ENCODE peak calls at places on chromosome 21, in seven cellular contexts. Y is B cell, L is progenitor cell of endocrine pancreas, F is kidney epithelial cell, H is BE2C, A is fibroblast of mammary gland, W is mammary epithelial cell. K is an unnamed sample.

GRCh38 chr21:21230672-21231071 is 232.5 kb downstream of the NCAM2 start:
- DNase-seq in F (no peak), L (no peak), Y (no peak), A (peak), W (no peak), H (no peak), K (no peak)

GRCh38 chr21:29130234-29130993 is at the start of gene MAP3K7CL:
- DNase-seq in W (peak), F (peak), Y (no peak), A (peak), L (no peak), H (no peak), K (peak)

GRCh38 chr21:26267389-26267788 is 96.8 kb upstream of the APP start:
- DNase-seq in A (no peak), F (no peak), H (no peak), Y (no peak), L (no peak), W (no peak), K (no peak)

GRCh38 chr21:18041012-18041411 is 203.6 kb upstream of the CHODL start:
- DNase-seq in W (no peak), F (no peak), L (no peak), Y (no peak), H (peak), A (peak), K (no peak)

GRCh38 chr21:32562426-32562825 is 22.9 kb downstream of the TCP10L start:
- DNase-seq in Y (no peak), W (no peak), F (peak), L (no peak), H (peak), A (peak), K (no peak)

GRCh38 chr21:32319012-32319411 is 20.4 kb downstream of the MRAP start:
- DNase-seq in W (no peak), A (no peak), Y (no peak), F (no peak), H (no peak), L (no peak), K (no peak)

GRCh38 chr21:41482321-41482720 is 25.6 kb downstream of the TMPRSS2 start:
- DNase-seq in W (peak), Y (no peak), H (no peak), F (no peak), A (peak), L (no peak), K (no peak)

GRCh38 chr21:29718081-29718815 is 221.5 kb downstream of the GRIK1 start:
- DNase-seq in W (peak), A (peak), F (no peak), H (no peak), Y (no peak), L (no peak), K (no peak)

GRCh38 chr21:29145837-29146453 is 15.5 kb downstream of the MAP3K7CL start:
- DNase-seq in H (no peak), F (no peak), W (peak), L (no peak), Y (no peak), A (peak), K (no peak)

GRCh38 chr21:41369105-41369914 is 7.5 kb downstream of the MX2 start:
- DNase-seq in Y (peak), A (peak), H (no peak), F (no peak), L (no peak), W (no peak), K (peak)

GRCh38 chr21:33028759-33029511 is 3.2 kb downstream of the OLIG2 start:
- DNase-seq in F (no peak), H (no peak), Y (peak), L (no peak), W (no peak), A (no peak), K (peak)

GRCh38 chr21:45894107-45894810 is 87.3 kb upstream of the COL6A1 start:
- DNase-seq in H (peak), F (no peak), A (peak), L (no peak), W (no peak), Y (no peak), K (peak)

GRCh38 chr21:32412998-32413504 is 545 bp downstream of the EVA1C start:
- DNase-seq in W (no peak), Y (no peak), A (no peak), F (no peak), H (no peak), L (no peak), K (peak)

GRCh38 chr21:22019766-22020165 is 1021.6 kb downstream of the NCAM2 start:
- DNase-seq in F (no peak), H (no peak), Y (no peak), A (no peak), W (no peak), L (no peak), K (no peak)

GRCh38 chr21:26153758-26154157 is 16.8 kb downstream of the APP start:
- DNase-seq in F (no peak), H (no peak), A (no peak), Y (no peak), W (no peak), L (no peak), K (no peak)

GRCh38 chr21:20999567-21000169 is 1.5 kb downstream of the NCAM2 start:
- DNase-seq in W (peak), A (peak), Y (peak), H (peak), F (no peak), L (no peak), K (peak)

GRCh38 chr21:28783641-28784185 is 209.0 kb downstream of the LTN1 start:
- DNase-seq in Y (no peak), A (no peak), L (no peak), H (no peak), W (no peak), F (no peak), K (no peak)

GRCh38 chr21:42654179-42654912 is 925 bp downstream of the PDE9A start:
- DNase-seq in Y (peak), W (peak), L (peak), F (no peak), H (no peak), A (no peak), K (no peak)

GRCh38 chr21:42651515-42652401 is 1.7 kb upstream of the PDE9A start:
- DNase-seq in L (no peak), Y (no peak), W (no peak), F (no peak), H (no peak), A (no peak), K (peak)

GRCh38 chr21:42650441-42651421 is 2.7 kb upstream of the PDE9A start:
- DNase-seq in A (no peak), Y (no peak), W (no peak), L (no peak), F (no peak), H (no peak), K (peak)

GRCh38 chr21:42653492-42654061 is at the start of gene PDE9A:
- DNase-seq in F (no peak), W (no peak), H (peak), A (no peak), Y (peak), L (peak), K (peak)

DNA sequence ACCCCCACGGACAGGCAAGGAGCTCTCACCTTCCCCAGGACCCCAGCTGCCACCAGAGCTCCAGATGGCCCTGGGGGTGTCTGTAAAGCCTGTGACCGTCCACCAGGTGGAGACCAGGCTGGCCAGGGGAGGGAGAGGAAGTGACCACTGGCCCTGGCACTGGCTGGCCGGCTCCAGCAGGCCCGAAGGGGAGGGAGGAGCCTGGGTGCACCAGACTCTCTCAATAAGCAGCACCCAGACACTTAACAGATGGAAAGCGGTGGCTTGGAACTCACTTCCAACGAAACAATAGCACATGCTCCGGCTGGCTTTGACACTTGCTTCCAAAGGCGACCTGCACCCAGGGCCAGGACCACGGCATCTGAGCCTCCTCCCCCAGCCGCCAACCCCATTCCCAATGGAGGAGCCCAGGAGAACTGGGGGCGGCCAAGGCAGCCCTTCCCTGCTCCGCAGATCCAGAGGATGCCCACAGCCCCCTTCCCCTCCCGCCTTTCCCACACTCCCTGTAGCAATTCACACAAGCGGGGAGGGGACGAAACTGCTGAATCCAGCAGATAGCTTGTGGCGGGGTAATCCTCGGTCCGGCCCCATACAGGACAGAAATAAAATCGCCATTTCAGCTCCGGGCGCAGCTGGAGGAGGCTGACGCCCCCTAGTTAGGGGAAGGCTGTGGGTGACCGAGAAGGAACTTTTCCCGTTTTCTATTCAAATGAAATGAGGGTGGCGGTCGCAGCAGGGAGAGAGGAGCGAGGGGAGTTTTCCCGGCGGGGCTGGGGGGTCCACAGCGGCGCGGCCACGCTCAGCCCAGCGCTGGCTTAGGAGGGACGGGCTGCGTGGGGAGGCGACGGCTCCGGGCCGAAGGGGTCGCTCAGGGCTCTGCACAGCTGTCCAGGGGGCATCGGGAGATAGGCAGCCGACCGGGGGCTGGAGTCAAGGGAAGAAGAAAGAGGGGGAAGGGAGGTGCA is 612 bp upstream of the PDE9A start:
- DNase-seq in Y (no peak), L (peak), W (peak), H (peak), F (no peak), A (peak), K (peak)
- TF ChIP-seq CTCF in Y (no peak), L (peak), W (peak), H (peak), F (peak), A (peak), K (peak)

DNA sequence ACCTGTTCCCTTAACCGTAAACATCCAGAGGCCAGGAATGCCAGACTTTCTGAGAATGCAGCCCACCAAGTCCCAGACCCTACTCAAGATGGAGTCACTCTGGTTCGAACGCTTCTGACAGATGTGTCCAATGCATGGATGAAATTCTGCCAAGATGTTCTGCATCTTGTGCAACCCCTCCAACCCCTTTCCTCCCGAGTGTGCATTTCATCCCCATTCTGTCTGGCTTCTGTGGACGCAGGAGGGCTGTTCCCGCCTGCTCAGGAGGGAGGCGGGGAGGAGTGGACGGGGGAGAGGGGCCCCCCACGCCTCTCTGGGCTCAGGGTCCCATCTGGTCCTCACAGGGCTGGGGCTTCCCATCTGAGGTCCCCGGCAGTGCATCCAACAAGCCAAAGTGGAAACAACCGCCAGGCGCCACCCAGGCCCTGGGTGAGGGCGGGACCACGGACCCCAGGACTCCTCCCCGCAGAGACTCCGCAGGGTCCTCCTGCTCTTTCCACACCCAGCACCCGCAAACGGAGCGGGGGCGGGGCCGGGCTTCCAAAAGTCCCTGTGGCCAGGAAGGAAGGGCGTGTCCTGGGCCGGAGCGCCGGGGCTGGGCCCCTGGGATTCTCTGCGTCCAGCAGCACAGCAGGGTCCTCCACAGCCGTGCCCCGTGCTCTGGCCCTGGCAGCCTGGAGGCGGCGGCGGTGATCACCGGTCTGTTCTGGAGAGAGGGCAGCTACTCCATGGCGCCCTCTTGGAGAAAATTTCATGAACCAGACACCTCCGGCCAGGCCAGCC is 27.7 kb upstream of the SUMO3 start:
- DNase-seq in F (no peak), L (peak), W (no peak), H (peak), A (peak), Y (peak), K (peak)
- TF ChIP-seq CTCF in F (peak), L (peak), W (peak), H (peak), A (peak), Y (peak), K (no peak)

DNA sequence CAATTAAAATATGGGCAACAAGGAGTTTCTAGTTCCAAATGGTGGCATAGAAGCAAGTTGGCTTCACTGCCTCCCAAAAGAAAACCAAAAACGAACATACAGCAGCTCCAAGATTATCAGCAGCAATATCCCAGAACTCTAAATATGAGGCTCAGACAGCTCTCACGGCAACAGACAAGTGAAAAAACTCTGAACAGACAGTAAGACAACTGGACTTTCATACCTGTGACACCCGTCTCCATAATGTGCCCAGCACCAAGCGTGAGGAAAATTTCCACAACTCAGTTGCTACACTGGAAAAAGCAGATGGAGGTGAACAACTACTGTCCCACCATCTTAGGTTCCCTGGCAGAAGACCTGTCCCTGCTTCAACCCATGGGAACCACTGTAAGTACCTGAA is 39.9 kb downstream of the HSF2BP start:
- DNase-seq in W (no peak), F (no peak), H (no peak), Y (no peak), L (no peak), A (no peak), K (no peak)
- TF ChIP-seq CTCF in W (no peak), F (no peak), H (no peak), Y (no peak), L (no peak), A (no peak), K (no peak)

GRCh38 chr21:37915516-37915915 is 741 bp downstream of the KCNJ6 start:
- DNase-seq in W (peak), L (no peak), A (no peak), H (no peak), F (no peak), Y (no peak), K (peak)

GRCh38 chr21:37917612-37918011 is 1.4 kb upstream of the KCNJ6 start:
- DNase-seq in L (no peak), A (peak), W (peak), F (no peak), H (no peak), Y (no peak), K (no peak)

GRCh38 chr21:37916795-37917142 is 512 bp upstream of the KCNJ6 start:
- DNase-seq in A (no peak), H (peak), F (no peak), L (peak), W (no peak), Y (no peak), K (peak)

GRCh38 chr21:37914211-37914900 is 1.9 kb downstream of the KCNJ6 start:
- DNase-seq in W (peak), F (no peak), A (no peak), L (peak), H (no peak), Y (no peak), K (peak)

DNA sequence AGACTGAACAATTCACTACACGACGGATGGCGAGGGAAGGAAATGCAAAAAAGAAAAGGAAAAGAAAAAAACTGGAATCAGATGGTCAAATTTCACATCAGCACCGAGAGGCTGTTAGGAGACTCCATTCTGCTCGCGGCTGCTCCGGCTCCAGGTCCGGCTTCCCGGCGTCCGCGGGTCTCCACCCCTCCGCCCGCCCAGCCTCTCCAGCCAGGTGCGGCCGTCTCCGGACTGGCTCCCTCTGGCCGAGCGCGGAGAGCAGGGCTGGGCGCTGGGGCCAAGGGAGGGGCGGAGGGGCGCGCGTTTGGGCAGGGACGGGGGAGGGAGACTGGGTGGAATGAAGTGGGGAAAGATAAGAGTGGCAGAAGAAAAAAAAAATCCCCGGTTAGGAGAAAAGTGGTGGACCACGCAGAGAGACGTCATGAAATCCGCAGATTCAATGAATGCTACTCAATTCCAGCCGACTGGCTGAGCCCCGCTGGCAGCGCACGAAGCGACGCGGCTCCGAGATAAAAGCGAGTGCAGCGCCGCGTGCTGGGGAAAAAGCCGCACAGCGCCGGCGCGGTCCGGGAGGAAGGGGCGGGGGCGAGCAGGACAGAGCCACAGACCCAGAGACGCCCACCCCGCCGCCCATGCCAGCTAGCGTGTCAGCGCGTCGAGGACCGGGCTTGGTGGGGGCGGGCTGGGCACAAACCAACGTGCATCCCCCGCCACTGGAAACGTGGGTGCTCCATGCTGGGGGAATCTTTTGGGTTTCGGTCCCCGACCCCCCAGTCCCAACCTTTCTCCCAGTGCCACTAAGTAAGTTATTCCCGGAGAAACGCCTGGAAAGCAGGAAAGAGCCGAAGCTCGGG is at the start of gene KCNJ6:
- DNase-seq in L (peak), W (peak), Y (no peak), H (peak), F (no peak), A (peak), K (peak)
- TF ChIP-seq CTCF in L (peak), W (no peak), Y (no peak), H (peak), F (peak), A (peak), K (peak)

DNA sequence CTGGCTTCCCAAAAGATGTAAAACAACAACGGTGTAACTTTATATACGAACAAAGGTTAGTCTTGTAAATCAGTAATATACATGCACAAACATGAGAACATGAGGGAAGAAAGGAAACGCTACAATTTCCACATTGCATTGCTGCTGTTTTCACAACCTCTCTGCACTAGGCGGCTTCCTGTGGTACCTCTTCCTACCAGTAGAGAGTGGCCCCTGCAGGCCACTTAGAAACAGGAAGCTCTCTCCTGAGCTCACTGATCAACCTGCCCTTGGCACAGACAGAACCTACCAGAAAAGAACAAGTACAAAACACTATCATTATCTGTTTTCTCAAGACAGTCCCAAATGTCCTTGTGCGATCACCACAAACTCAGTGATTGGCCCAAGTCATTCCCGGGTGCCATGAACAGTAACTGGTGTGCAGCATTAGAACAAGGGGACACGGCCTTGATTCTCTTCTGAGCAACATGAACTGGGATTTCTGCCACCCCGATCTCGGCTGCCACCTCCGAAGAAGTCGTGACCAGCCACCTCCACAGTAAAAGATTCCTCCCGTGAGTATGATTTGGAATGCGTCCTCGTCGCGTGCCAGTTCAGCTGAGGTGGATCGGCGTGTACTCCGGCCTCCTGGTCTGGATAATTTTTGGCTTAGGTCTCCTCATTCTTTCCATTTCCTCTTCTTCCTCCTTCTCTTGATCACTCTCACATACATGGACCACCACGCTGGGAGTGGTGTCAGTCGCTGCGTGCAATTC is 5.7 kb upstream of the KCNE1 start:
- DNase-seq in W (no peak), L (no peak), F (no peak), A (no peak), Y (no peak), H (no peak), K (no peak)
- TF ChIP-seq CTCF in W (peak), L (peak), F (peak), A (peak), Y (no peak), H (peak), K (no peak)

GRCh38 chr21:27764056-27764455 is 797.2 kb upstream of the ADAMTS5 start:
- DNase-seq in H (no peak), A (no peak), L (no peak), W (no peak), Y (no peak), F (no peak), K (no peak)

GRCh38 chr21:27761623-27762022 is 794.7 kb upstream of the ADAMTS5 start:
- DNase-seq in H (no peak), W (peak), F (no peak), L (no peak), A (no peak), Y (no peak), K (no peak)

GRCh38 chr21:27759820-27760219 is 792.9 kb upstream of the ADAMTS5 start:
- DNase-seq in Y (no peak), H (no peak), A (no peak), W (no peak), L (no peak), F (no peak), K (no peak)

GRCh38 chr21:27756191-27756590 is 789.3 kb upstream of the ADAMTS5 start:
- DNase-seq in A (peak), L (no peak), Y (no peak), H (no peak), W (no peak), F (no peak), K (no peak)

GRCh38 chr21:27759091-27759659 is 792.3 kb upstream of the ADAMTS5 start:
- DNase-seq in L (no peak), F (no peak), W (no peak), H (peak), A (no peak), Y (no peak), K (peak)
- TF ChIP-seq CTCF in L (peak), F (peak), W (peak), H (peak), A (peak), Y (no peak), K (no peak)

K was measured in glutamatergic neuron.